ENCODE peak calls at places on chromosomes 12 and 14, in nine cellular contexts. W is tibial nerve, D is GM12878, U is ovary, I is HepG2, P is A549, J is suprapubic skin, T is transverse colon, C is H1. O is an unnamed sample.

GRCh38 chr14:64764641-64765520 is 60.7 kb downstream of the PLEKHG3 start:
- DNase-seq in P (peak), D (no peak), U (peak), W (peak), T (peak), J (no peak), C (peak), I (peak), O (peak)

GRCh38 chr14:69291891-69292586 is 32.1 kb downstream of the GALNT16 start:
- DNase-seq in J (peak), C (peak), P (no peak), I (no peak), D (no peak), T (no peak), W (no peak), U (no peak), O (no peak)

GRCh38 chr12:16610006-16610520 is 4.1 kb upstream of the LMO3 start:
- DNase-seq in P (no peak), D (no peak), C (no peak), T (no peak), W (no peak), U (no peak), I (no peak), J (no peak), O (no peak)

GRCh38 chr12:47307680-47308399 is 228.1 kb upstream of the AMIGO2 start:
- DNase-seq in U (no peak), I (peak), P (peak), W (no peak), C (no peak), T (peak), J (no peak), D (peak), O (no peak)

GRCh38 chr12:22481557-22482104 is 62.7 kb downstream of the C2CD5 start:
- DNase-seq in W (no peak), I (no peak), U (no peak), T (peak), J (no peak), P (no peak), C (no peak), D (no peak), O (no peak)

GRCh38 chr12:33718631-33719030 is 279.0 kb upstream of the SYT10 start:
- DNase-seq in P (no peak), T (no peak), C (no peak), U (no peak), J (no peak), W (no peak), D (no peak), I (no peak), O (no peak)

GRCh38 chr14:93898081-93898611 is 29.0 kb upstream of the FAM181A start:
- DNase-seq in U (no peak), W (no peak), J (no peak), C (no peak), T (no peak), D (no peak), P (no peak), I (peak), O (no peak)

GRCh38 chr12:11561416-11561815 is 88.1 kb upstream of the ETV6 start:
- DNase-seq in U (no peak), I (no peak), J (no peak), W (no peak), T (no peak), C (no peak), D (no peak), P (no peak), O (no peak)

GRCh38 chr12:89768586-89769482 is 60.2 kb upstream of the ATP2B1 start:
- DNase-seq in I (peak), P (peak), D (no peak), W (no peak), C (no peak), U (no peak), J (no peak), T (peak), O (no peak)

GRCh38 chr12:15530361-15530760 is 208.1 kb downstream of the PTPRO start:
- DNase-seq in U (no peak), I (no peak), C (no peak), J (no peak), W (no peak), P (no peak), D (no peak), T (no peak), O (no peak)

GRCh38 chr12:20044836-20045235 is 323.5 kb upstream of the PDE3A start:
- DNase-seq in W (no peak), T (no peak), P (peak), I (no peak), U (no peak), J (no peak), C (no peak), D (no peak), O (no peak)

GRCh38 chr14:65352964-65353530 is 59.5 kb upstream of the FUT8 start:
- DNase-seq in J (no peak), W (no peak), P (peak), I (no peak), U (no peak), D (no peak), C (no peak), T (peak), O (no peak)

GRCh38 chr12:40106655-40107054 is 774 bp upstream of the SLC2A13 start:
- DNase-seq in P (no peak), I (no peak), C (no peak), W (no peak), T (no peak), J (no peak), U (no peak), D (no peak), O (no peak)
- H3K4me3 ChIP-seq in P (no peak), I (peak), C (no peak), W (peak), T (peak), J (peak), U (peak), D (no peak), O (no peak)

GRCh38 chr14:72550513-72550912 is 343.4 kb downstream of the DPF3 start:
- DNase-seq in D (no peak), P (no peak), C (no peak), J (no peak), U (no peak), T (no peak), I (no peak), W (no peak), O (peak)

GRCh38 chr14:72547999-72548398 is 345.9 kb downstream of the DPF3 start:
- DNase-seq in C (no peak), W (no peak), D (no peak), P (peak), T (no peak), I (no peak), J (no peak), U (no peak), O (peak)

GRCh38 chr14:72546359-72547035 is 347.4 kb downstream of the DPF3 start:
- DNase-seq in P (no peak), T (no peak), J (no peak), D (no peak), C (no peak), I (no peak), W (no peak), U (no peak), O (no peak)

GRCh38 chr14:72549848-72550247 is 344.1 kb downstream of the DPF3 start:
- DNase-seq in P (no peak), D (no peak), I (no peak), U (no peak), C (no peak), W (no peak), J (no peak), T (no peak), O (peak)

DNA sequence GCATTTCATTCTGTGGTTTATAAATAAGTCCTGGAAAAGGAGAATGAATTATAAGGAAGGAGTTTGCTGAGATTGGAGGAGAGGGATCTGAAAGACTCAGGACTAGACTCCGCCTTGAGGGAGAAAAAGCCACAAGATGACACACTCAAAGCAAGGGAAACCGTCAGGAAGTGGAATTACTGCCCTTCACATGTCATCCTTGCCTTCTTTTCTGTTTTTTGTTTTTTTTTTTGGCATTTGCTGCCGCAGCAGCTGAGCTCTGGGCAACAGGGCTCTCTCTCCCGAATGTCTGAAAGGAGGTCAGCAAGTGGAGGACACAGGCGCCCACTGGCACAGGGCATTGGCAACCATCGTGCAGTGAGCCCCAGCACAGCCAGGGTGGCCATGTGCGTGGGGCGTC is 344.9 kb downstream of the DPF3 start:
- DNase-seq in T (no peak), P (no peak), D (no peak), C (no peak), W (no peak), U (no peak), J (no peak), I (no peak), O (no peak)
- TF ChIP-seq EP300 in T (no peak), P (no peak), D (no peak), C (no peak), W (no peak), U (no peak), J (no peak), I (no peak), O (no peak)

GRCh38 chr12:3119192-3119744 is 42.1 kb downstream of the TSPAN9 start:
- DNase-seq in C (no peak), W (no peak), U (no peak), J (no peak), P (no peak), I (no peak), D (no peak), T (no peak), O (no peak)
- H3K4me3 ChIP-seq in C (no peak), W (no peak), U (no peak), J (no peak), P (no peak), I (no peak), D (no peak), T (no peak), O (no peak)

DNA sequence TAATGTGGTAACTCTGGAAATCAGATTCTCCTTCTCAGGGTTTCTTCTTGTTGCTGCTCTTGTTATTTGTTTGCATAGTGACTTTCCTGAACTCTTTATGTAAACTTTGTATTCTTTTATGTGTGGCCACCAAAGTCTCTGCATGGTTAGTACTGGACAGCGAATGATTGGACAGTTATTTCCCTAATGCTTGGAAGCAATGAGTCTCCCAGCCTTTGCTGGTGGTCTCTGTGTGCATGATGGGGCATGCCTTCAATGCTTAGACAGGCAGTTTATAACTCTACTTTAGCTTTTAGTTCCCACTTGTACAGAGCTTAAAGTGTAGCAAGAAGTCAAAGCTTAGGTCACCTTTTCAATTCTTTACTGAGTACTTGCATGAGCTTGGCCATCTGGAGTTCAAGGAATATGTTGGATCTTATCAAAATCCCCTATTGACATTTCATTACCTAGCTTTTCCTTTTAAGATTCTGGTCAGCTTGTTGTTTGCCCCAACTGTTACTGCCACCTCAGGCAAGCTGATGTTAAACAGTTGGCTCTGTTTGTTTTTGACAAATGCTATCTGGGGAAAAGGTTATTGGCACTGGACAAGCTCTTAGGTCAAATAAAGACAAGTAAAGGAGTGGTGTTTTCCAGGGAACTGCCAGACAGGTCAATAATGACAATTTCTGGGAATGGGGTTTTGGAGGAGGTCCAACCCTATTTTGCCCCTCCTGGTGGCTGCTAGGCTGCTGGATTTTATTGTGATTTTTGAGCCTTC is 12.3 kb downstream of the CCDC91 start:
- DNase-seq in D (no peak), U (no peak), I (peak), C (no peak), J (no peak), P (peak), W (no peak), T (no peak), O (no peak)
- TF ChIP-seq EP300 in D (no peak), U (no peak), I (peak), C (no peak), J (no peak), P (no peak), W (no peak), T (no peak), O (no peak)

DNA sequence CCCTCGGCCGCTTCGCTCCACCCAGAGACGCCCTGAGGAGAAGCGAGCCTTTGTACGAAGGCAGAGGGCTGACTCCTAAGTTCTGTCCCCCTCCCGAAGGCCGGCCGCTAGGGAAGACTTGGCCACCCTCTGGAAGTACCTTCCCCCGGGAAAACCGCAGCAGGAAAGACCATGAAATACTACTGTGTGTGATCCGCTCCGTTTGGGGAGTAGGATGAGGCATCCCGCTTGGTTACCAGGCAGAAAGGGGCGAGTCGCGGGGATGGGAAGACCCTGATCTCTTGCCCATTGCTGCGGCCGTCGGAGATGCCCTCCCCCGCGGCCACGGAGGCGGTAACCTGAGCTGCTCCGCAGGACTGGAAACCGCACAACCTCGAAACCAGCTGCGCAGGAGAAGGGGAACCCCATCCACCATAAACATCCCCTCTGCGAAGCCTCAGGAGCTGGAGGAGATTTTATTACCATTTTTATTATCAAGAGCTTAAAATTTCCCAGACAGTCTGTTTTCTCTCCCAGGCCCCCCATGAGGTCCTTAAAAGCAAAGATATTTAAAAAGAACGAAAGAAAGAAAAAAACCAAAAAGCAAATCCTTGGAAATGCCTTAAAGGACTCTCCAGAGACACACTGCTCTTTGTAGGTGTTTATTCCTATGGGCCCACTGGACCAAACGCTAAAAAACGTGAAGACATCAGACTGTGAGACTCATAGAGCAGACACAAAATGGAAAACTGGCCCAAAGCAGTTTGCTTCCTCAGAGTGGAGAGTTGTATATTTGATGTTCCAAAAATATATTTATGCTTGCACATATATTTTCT is 965 bp upstream of the NID2 start:
- DNase-seq in D (no peak), J (no peak), U (peak), I (no peak), T (peak), C (peak), P (no peak), W (no peak), O (peak)
- H3K4me3 ChIP-seq in D (no peak), J (peak), U (peak), I (peak), T (peak), C (peak), P (peak), W (peak), O (peak)

GRCh38 chr12:57826400-57826799 is 7.9 kb upstream of the AVIL start:
- DNase-seq in U (no peak), D (no peak), W (no peak), C (no peak), J (no peak), P (no peak), I (no peak), T (no peak), O (no peak)
- TF ChIP-seq EP300 in U (no peak), D (no peak), W (no peak), C (no peak), J (no peak), P (no peak), I (no peak), T (no peak), O (no peak)

O was measured in sigmoid colon.